ENCODE peak calls at places on chromosome X, in seven cellular contexts. Z, Y, E, G, I, K and A are unnamed samples.

GRCh38 chrX:153744210-153745066 is 19.6 kb upstream of the PLXNB3 start:
- DNase-seq in Z (no peak), Y (peak; percentile 40), E (no peak), G (no peak), I (no peak), K (no peak), A (no peak)

GRCh38 chrX:15751160-15751819 is 13.2 kb downstream of the CA5B start:
- DNase-seq in Z (no peak), Y (peak; percentile 22), E (no peak), G (no peak), I (no peak), K (no peak), A (peak; percentile 38)

GRCh38 chrX:98448524-98448923 is 1564.8 kb downstream of the RPA4 start:
- DNase-seq in Z (no peak), Y (no peak), E (no peak), G (no peak), I (no peak), K (no peak), A (no peak)

GRCh38 chrX:52355108-52355507 is 13.7 kb upstream of the XAGE2 start:
- DNase-seq in Z (no peak), Y (no peak), E (no peak), G (no peak), I (no peak), K (no peak), A (no peak)

GRCh38 chrX:70174754-70175153 is 2.5 kb upstream of the DGAT2L6 start:
- DNase-seq in Z (no peak), Y (no peak), E (no peak), G (no peak), I (no peak), K (no peak), A (no peak)

GRCh38 chrX:41118156-41118555 is 32.9 kb downstream of the USP9X start:
- DNase-seq in Z (no peak), Y (no peak), E (no peak), G (no peak), I (no peak), K (no peak), A (no peak)

GRCh38 chrX:119190736-119191282 is 45.3 kb upstream of the PGRMC1 start:
- DNase-seq in Z (no peak), Y (peak; percentile 25), E (no peak), G (peak; percentile 24), I (no peak), K (no peak), A (peak; percentile 46)

GRCh38 chrX:41692162-41692749 is 3.5 kb downstream of the GPR34 start:
- DNase-seq in Z (no peak), Y (no peak), E (no peak), G (no peak), I (no peak), K (no peak), A (peak; percentile 79)

GRCh38 chrX:107978707-107979307 is 3.4 kb downstream of the TEX13B start:
- DNase-seq in Z (peak; percentile 15), Y (peak; percentile 48), E (no peak), G (no peak), I (no peak), K (no peak), A (peak; percentile 61)

GRCh38 chrX:124679199-124679598 is 332.8 kb downstream of the SH2D1A start:
- DNase-seq in Z (no peak), Y (no peak), E (no peak), G (no peak), I (no peak), K (no peak), A (no peak)

GRCh38 chrX:22220941-22221340 is 51.8 kb upstream of the CBLL2 start:
- DNase-seq in Z (peak; percentile 92), Y (peak; percentile 29), E (no peak), G (no peak), I (no peak), K (no peak), A (peak; percentile 52)

GRCh38 chrX:19272452-19272851 is 71.3 kb upstream of the PDHA1 start:
- DNase-seq in Z (no peak), Y (no peak), E (no peak), G (no peak), I (no peak), K (no peak), A (peak; percentile 23)

GRCh38 chrX:103818844-103819243 is 13.2 kb downstream of the RAB9B start:
- DNase-seq in Z (no peak), Y (peak; percentile 5), E (no peak), G (no peak), I (no peak), K (no peak), A (peak; percentile 10)

GRCh38 chrX:24495700-24496099 is 30.6 kb downstream of the PDK3 start:
- DNase-seq in Z (no peak), Y (no peak), E (no peak), G (no peak), I (no peak), K (no peak), A (no peak)

GRCh38 chrX:110267874-110268273 is 50.0 kb downstream of the AMMECR1 start:
- DNase-seq in Z (no peak), Y (no peak), E (no peak), G (no peak), I (no peak), K (no peak), A (no peak)

GRCh38 chrX:13340182-13340791 is 20.4 kb upstream of the ATXN3L start:
- DNase-seq in Z (no peak), Y (no peak), E (no peak), G (no peak), I (no peak), K (no peak), A (no peak)

GRCh38 chrX:129768586-129769466 is 10.9 kb upstream of the SASH3 start:
- DNase-seq in Z (no peak), Y (no peak), E (no peak), G (no peak), I (no peak), K (no peak), A (no peak)

GRCh38 chrX:106286053-106286650 is 118.0 kb downstream of the PWWP3B start:
- DNase-seq in Z (peak; percentile 84), Y (no peak), E (no peak), G (no peak), I (no peak), K (no peak), A (peak; percentile 93)

GRCh38 chrX:1242901-1243402 is 25.7 kb upstream of the CSF2RA start:
- DNase-seq in Z (peak; percentile 28), Y (peak; percentile 59), E (no peak), G (no peak), I (no peak), K (no peak), A (peak; percentile 9)

GRCh38 chrX:120213438-120214265 is 37.0 kb upstream of the ZBTB33 start:
- DNase-seq in Z (peak; percentile 37), Y (peak; percentile 57), E (no peak), G (peak; percentile 65), I (peak; percentile 68), K (no peak), A (peak; percentile 75)

GRCh38 chrX:130005408-130005807 is 23.0 kb downstream of the BCORL1 start:
- DNase-seq in Z (no peak), Y (no peak), E (no peak), G (no peak), I (no peak), K (no peak), A (no peak)

GRCh38 chrX:12701625-12702024 is 89.6 kb upstream of the PRPS2 start:
- DNase-seq in Z (peak; percentile 72), Y (peak; percentile 83), E (no peak), G (peak; percentile 28), I (peak; percentile 46), K (no peak), A (peak; percentile 57)

GRCh38 chrX:155962906-155963305 is 34.6 kb upstream of the IL9R start:
- DNase-seq in Z (no peak), Y (no peak), E (no peak), G (no peak), I (no peak), K (no peak), A (no peak)

GRCh38 chrX:155967653-155968052 is 29.8 kb upstream of the IL9R start:
- DNase-seq in Z (no peak), Y (no peak), E (no peak), G (no peak), I (no peak), K (no peak), A (no peak)

GRCh38 chrX:155968106-155968714 is 29.3 kb upstream of the IL9R start:
- DNase-seq in Z (no peak), Y (no peak), E (no peak), G (no peak), I (no peak), K (no peak), A (no peak)

GRCh38 chrX:155966876-155967275 is 30.6 kb upstream of the IL9R start:
- DNase-seq in Z (peak; percentile 8), Y (peak; percentile 79), E (no peak), G (no peak), I (no peak), K (no peak), A (peak; percentile 23)
- TF ChIP-seq CTCF in Z (no peak), Y (peak; percentile 61), E (peak; percentile 68), G (no peak), I (peak; percentile 39), K (no peak), A (peak; percentile 41)

DNA sequence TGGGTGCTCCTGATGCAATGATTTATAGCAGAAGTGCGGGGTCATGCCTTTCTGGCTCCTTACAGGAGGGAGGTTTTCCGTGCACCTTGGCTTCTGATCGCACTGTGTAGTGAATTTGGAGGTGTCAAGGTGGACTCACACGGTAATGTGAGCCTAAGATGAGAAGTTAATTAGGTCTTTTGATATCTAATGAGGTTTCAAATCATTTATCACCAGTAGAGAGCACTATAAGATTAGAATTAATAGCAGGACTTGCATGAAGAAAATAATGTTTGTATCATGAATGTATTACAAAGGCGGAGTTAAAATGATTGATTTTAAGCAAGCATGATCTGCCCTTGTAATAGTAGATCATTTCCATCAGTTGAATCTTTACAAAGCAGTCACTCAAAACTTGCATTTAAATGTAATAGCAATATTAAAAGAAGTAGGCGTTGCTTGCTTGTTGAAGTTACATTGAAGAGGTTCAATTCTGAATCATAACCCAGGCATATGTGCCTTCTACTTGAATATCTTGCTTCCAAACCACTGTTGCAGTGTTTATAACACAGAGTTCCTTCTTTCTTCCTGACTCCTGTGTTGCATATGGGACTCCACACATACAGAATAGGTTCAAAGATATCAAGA is 152.1 kb downstream of the FMR1NB start:
- DNase-seq in Z (peak; percentile 26), Y (peak; percentile 0), E (no peak), G (no peak), I (no peak), K (no peak), A (no peak)
- TF ChIP-seq CTCF in Z (no peak), Y (no peak), E (peak; percentile 40), G (peak; percentile 25), I (no peak), K (no peak), A (no peak)

GRCh38 chrX:2521092-2521926 is 20.5 kb upstream of the DHRSX start:
- DNase-seq in Z (no peak), Y (no peak), E (no peak), G (peak; percentile 33), I (no peak), K (peak; percentile 34), A (no peak)
- TF ChIP-seq CTCF in Z (no peak), Y (no peak), E (no peak), G (no peak), I (no peak), K (no peak), A (no peak)

GRCh38 chrX:31993635-31994034 is 921.8 kb upstream of the FTHL17 start:
- DNase-seq in Z (no peak), Y (no peak), E (no peak), G (no peak), I (no peak), K (no peak), A (no peak)

DNA sequence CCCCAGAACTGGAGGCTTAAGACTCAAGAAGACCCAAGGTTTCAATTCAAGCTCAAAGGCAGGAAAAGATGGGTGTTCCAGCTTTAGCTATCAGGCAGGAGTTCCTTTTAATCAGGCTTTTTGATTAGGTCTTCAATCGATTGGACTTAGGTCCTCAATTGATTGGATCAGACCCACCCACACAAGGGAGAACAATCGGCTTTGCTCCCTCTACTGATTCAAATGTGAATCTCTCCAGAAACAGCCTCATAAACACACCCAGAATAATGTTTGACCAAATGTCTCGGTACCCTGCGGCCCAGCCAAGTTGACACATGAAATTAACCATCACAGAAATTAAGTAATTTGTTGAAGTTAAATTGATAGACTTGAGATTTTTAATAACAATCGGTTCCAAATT is 917.1 kb upstream of the FTHL17 start:
- DNase-seq in Z (no peak), Y (no peak), E (no peak), G (no peak), I (no peak), K (no peak), A (no peak)
- TF ChIP-seq CTCF in Z (no peak), Y (no peak), E (no peak), G (no peak), I (no peak), K (no peak), A (no peak)